ENCODE peak calls at places on chromosomes 7 and 10, in five cellular contexts. H is mucosa of gallbladder, Q is stomach, E is choroid plexus epithelial cell, Y is lung microvascular endothelial cell. O is an unnamed sample.

GRCh38 chr7:115632636-115633035 is 397.9 kb downstream of the TFEC start:
- DNase-seq in H (no peak), Q (no peak), Y (no peak), E (no peak), O (no peak)

GRCh38 chr10:107490389-107490788 is 325.9 kb upstream of the SORCS1 start:
- DNase-seq in Y (no peak), H (no peak), Q (no peak), E (no peak), O (no peak)

GRCh38 chr7:113730309-113730955 is 188.4 kb downstream of the PPP1R3A start:
- DNase-seq in Y (no peak), E (peak), Q (no peak), H (no peak), O (no peak)

GRCh38 chr10:95287281-95287680 is 3.5 kb downstream of the PDLIM1 start:
- DNase-seq in Q (no peak), Y (peak), E (no peak), H (no peak), O (no peak)

GRCh38 chr7:101087334-101088068 is 2.2 kb downstream of the TRIM56 start:
- DNase-seq in Y (no peak), E (no peak), Q (no peak), H (no peak), O (no peak)

GRCh38 chr7:56040691-56041090 is 10.6 kb downstream of the PSPH start:
- DNase-seq in E (no peak), H (no peak), Y (no peak), Q (no peak), O (no peak)

GRCh38 chr7:150961510-150962284 is 16.4 kb downstream of the KCNH2 start:
- DNase-seq in Q (no peak), E (peak), H (no peak), Y (no peak), O (no peak)

GRCh38 chr7:12653127-12653917 is 34.1 kb upstream of the ARL4A start:
- DNase-seq in H (no peak), E (peak), Y (peak), Q (no peak), O (no peak)

GRCh38 chr10:101560293-101561067 is 27.6 kb downstream of the POLL start:
- DNase-seq in Y (no peak), E (no peak), Q (peak), H (no peak), O (no peak)

GRCh38 chr7:97865104-97865503 is 7.1 kb downstream of the ASNS start:
- DNase-seq in H (no peak), Q (no peak), Y (no peak), E (no peak), O (no peak)

GRCh38 chr10:112332509-112333228 is 41.2 kb upstream of the ACSL5 start:
- DNase-seq in Q (peak), Y (no peak), H (peak), E (peak), O (no peak)

GRCh38 chr7:1555813-1556540 is at the start of gene TMEM184A:
- DNase-seq in E (no peak), Y (no peak), H (peak), Q (peak), O (no peak)

GRCh38 chr7:113928113-113928512 is 9.3 kb upstream of the PPP1R3A start:
- DNase-seq in Q (no peak), Y (no peak), H (no peak), E (no peak), O (no peak)

GRCh38 chr10:78109210-78109609 is 75.5 kb downstream of the RPS24 start:
- DNase-seq in H (no peak), Y (no peak), E (no peak), Q (no peak), O (no peak)

GRCh38 chr10:13162013-13162364 is 631 bp downstream of the MCM10 start:
- DNase-seq in H (no peak), Y (peak), Q (no peak), E (no peak), O (no peak)

GRCh38 chr10:30553018-30553624 is 76.4 kb downstream of the LYZL2 start:
- DNase-seq in Y (no peak), Q (no peak), H (no peak), E (peak), O (no peak)

GRCh38 chr7:154302380-154302779 is 250.2 kb downstream of the DPP6 start:
- DNase-seq in H (no peak), Q (no peak), E (no peak), Y (no peak), O (no peak)

GRCh38 chr7:115618676-115619075 is 411.9 kb downstream of the TFEC start:
- DNase-seq in H (no peak), E (peak), Q (no peak), Y (no peak), O (no peak)

GRCh38 chr7:41256186-41256945 is 446.5 kb downstream of the INHBA start:
- DNase-seq in Y (peak), H (no peak), Q (no peak), E (peak), O (no peak)

GRCh38 chr7:34073676-34074075 is 168.3 kb downstream of the BMPER start:
- DNase-seq in Y (no peak), E (peak), H (no peak), Q (no peak), O (no peak)

GRCh38 chr7:130010689-130011412 is 40.3 kb downstream of the ZC3HC1 start:
- DNase-seq in E (peak), H (peak), Q (peak), Y (peak), O (peak)

GRCh38 chr7:929311-929711 is 25.2 kb downstream of the ADAP1 start:
- DNase-seq in Y (no peak), H (no peak), Q (peak), E (no peak), O (no peak)

GRCh38 chr7:95690367-95690947 is 81.9 kb upstream of the DYNC1I1 start:
- DNase-seq in Q (no peak), E (peak), Y (peak), H (peak), O (peak)

GRCh38 chr10:119416855-119417254 is 125.7 kb downstream of the RGS10 start:
- DNase-seq in H (peak), Y (peak), Q (peak), E (peak), O (no peak)

GRCh38 chr10:109974509-109975191 is 33.1 kb upstream of the ADD3 start:
- DNase-seq in H (peak), E (peak), Y (no peak), Q (no peak), O (no peak)

GRCh38 chr7:128363261-128363721 is 1.8 kb upstream of the PRRT4 start:
- DNase-seq in H (no peak), Y (no peak), Q (no peak), E (no peak), O (no peak)

GRCh38 chr10:89427629-89428028 is 13.3 kb downstream of the IFIT5 start:
- DNase-seq in Q (no peak), H (no peak), Y (peak), E (peak), O (no peak)

GRCh38 chr7:11472646-11473045 is 359.4 kb downstream of the THSD7A start:
- DNase-seq in H (no peak), Q (no peak), Y (no peak), E (no peak), O (no peak)

GRCh38 chr7:39560997-39561396 is 5.2 kb upstream of the YAE1 start:
- DNase-seq in Y (no peak), H (no peak), E (no peak), Q (no peak), O (no peak)

GRCh38 chr7:3722396-3722846 is 421.4 kb downstream of the SDK1 start:
- DNase-seq in E (peak), Y (peak), H (no peak), Q (no peak), O (no peak)

O was measured in pulmonary artery endothelial cell.